ENCODE peak calls at places on chromosomes 5 and 9, in four cellular contexts. M is psoas muscle, W is B cell, P is left ventricle myocardium inferior. C is an unnamed sample.

GRCh38 chr9:123342247-123342646 is 13.8 kb upstream of the CRB2 start:
- DNase-seq in P (no peak), M (no peak), W (no peak), C (no peak)

GRCh38 chr5:36230151-36230788 is 11.5 kb downstream of the NADK2 start:
- DNase-seq in W (no peak), M (no peak), P (no peak), C (no peak)

GRCh38 chr5:172110921-172111873 is 76.8 kb downstream of the STK10 start:
- DNase-seq in M (peak), P (no peak), W (peak), C (no peak)

GRCh38 chr5:62082370-62082778 is 223.6 kb upstream of the KIF2A start:
- DNase-seq in M (no peak), P (no peak), W (no peak), C (no peak)

GRCh38 chr5:56003179-56003578 is 8.4 kb upstream of the IL6ST start:
- DNase-seq in W (no peak), M (no peak), P (no peak), C (no peak)

GRCh38 chr5:150203832-150204587 is 14.1 kb downstream of the SLC6A7 start:
- DNase-seq in W (no peak), M (no peak), P (no peak), C (no peak)

GRCh38 chr9:132412089-132412488 is 2.1 kb downstream of the CFAP77 start:
- DNase-seq in W (peak), M (no peak), P (no peak), C (no peak)

GRCh38 chr9:124259273-124260078 is 1.7 kb downstream of the NEK6 start:
- DNase-seq in M (peak), P (peak), W (no peak), C (peak)

GRCh38 chr9:78236511-78236950 is 656 bp downstream of the CEP78 start:
- DNase-seq in P (no peak), M (no peak), W (no peak), C (no peak)

GRCh38 chr9:37200572-37201005 is 80.2 kb downstream of the ZCCHC7 start:
- DNase-seq in M (no peak), P (no peak), W (no peak), C (no peak)

GRCh38 chr5:104198156-104198555 is 635.6 kb upstream of the NUDT12 start:
- DNase-seq in M (no peak), P (no peak), W (no peak), C (no peak)

GRCh38 chr5:150283904-150284303 is 5.7 kb downstream of the CAMK2A start:
- DNase-seq in P (no peak), M (no peak), W (no peak), C (no peak)

GRCh38 chr5:133761606-133762005 is 149.3 kb upstream of the FSTL4 start:
- DNase-seq in M (no peak), W (no peak), P (no peak), C (no peak)

GRCh38 chr5:169648725-169649124 is 11.7 kb downstream of the DOCK2 start:
- DNase-seq in P (peak), W (no peak), M (no peak), C (no peak)

GRCh38 chr5:179416114-179416730 is 71.0 kb upstream of the ADAMTS2 start:
- DNase-seq in P (no peak), W (no peak), M (no peak), C (no peak)

GRCh38 chr5:144581044-144581443 is 410.4 kb downstream of the KCTD16 start:
- DNase-seq in M (no peak), W (no peak), P (no peak), C (no peak)

GRCh38 chr9:86792136-86792535 is 155.2 kb downstream of the GAS1 start:
- DNase-seq in W (no peak), M (no peak), P (no peak), C (no peak)

GRCh38 chr9:127907867-127908659 is 8.7 kb upstream of the ST6GALNAC6 start:
- DNase-seq in P (no peak), W (no peak), M (peak), C (no peak)

GRCh38 chr9:73152953-73153352 is 1.3 kb downstream of the ANXA1 start:
- DNase-seq in M (no peak), W (no peak), P (no peak), C (no peak)

GRCh38 chr9:133973791-133974630 is 18.1 kb downstream of the VAV2 start:
- DNase-seq in P (no peak), W (no peak), M (peak), C (no peak)

GRCh38 chr9:128884164-128884563 is 2.2 kb downstream of the LRRC8A start:
- DNase-seq in W (no peak), P (no peak), M (no peak), C (no peak)

GRCh38 chr5:149549461-149550266 is 1.6 kb downstream of the CSNK1A1 start:
- DNase-seq in M (no peak), P (no peak), W (peak), C (no peak)

GRCh38 chr9:114413909-114414308 is 26.1 kb upstream of the AKNA start:
- DNase-seq in P (no peak), W (no peak), M (no peak), C (no peak)

GRCh38 chr5:74404574-74405310 is 235.8 kb downstream of the ENC1 start:
- DNase-seq in W (no peak), P (no peak), M (peak), C (no peak)

GRCh38 chr5:28710360-28710759 is 1672.0 kb upstream of the CDH9 start:
- DNase-seq in W (no peak), P (no peak), M (no peak), C (no peak)

GRCh38 chr9:137007060-137007815 is 10.9 kb upstream of the CLIC3 start:
- DNase-seq in M (no peak), P (no peak), W (no peak), C (no peak)

GRCh38 chr9:68983008-68983411 is 30.9 kb downstream of the PRKACG start:
- DNase-seq in M (no peak), W (no peak), P (no peak), C (no peak)

GRCh38 chr5:146825033-146825432 is 53.5 kb downstream of the PPP2R2B start:
- DNase-seq in P (no peak), M (no peak), W (no peak), C (peak)

GRCh38 chr5:41503321-41503720 is 7.1 kb downstream of the PLCXD3 start:
- DNase-seq in W (no peak), P (no peak), M (no peak), C (no peak)

GRCh38 chr9:134189475-134190231 is 25.3 kb upstream of the RNU6ATAC start:
- DNase-seq in P (no peak), W (no peak), M (peak), C (no peak)

GRCh38 chr5:98770911-98771322 is 2.5 kb upstream of the RGMB start:
- DNase-seq in P (no peak), M (no peak), W (no peak), C (no peak)

GRCh38 chr5:61790678-61791077 is 458.6 kb downstream of the ZSWIM6 start:
- DNase-seq in P (no peak), W (no peak), M (no peak), C (no peak)

GRCh38 chr9:114287001-114287762 is 35.7 kb upstream of the ORM1 start:
- DNase-seq in P (peak), M (peak), W (no peak), C (no peak)

GRCh38 chr5:168104811-168105481 is 186.5 kb upstream of the WWC1 start:
- DNase-seq in M (no peak), W (no peak), P (no peak), C (no peak)

GRCh38 chr9:108869092-108869725 is 7.1 kb downstream of the ACTL7A start:
- DNase-seq in P (no peak), M (no peak), W (no peak), C (no peak)

GRCh38 chr5:180332051-180332517 is 21.1 kb downstream of the GFPT2 start:
- DNase-seq in M (no peak), P (no peak), W (no peak), C (no peak)

GRCh38 chr5:60835554-60835953 is 8.5 kb downstream of the ELOVL7 start:
- DNase-seq in W (no peak), M (no peak), P (no peak), C (no peak)

DNA sequence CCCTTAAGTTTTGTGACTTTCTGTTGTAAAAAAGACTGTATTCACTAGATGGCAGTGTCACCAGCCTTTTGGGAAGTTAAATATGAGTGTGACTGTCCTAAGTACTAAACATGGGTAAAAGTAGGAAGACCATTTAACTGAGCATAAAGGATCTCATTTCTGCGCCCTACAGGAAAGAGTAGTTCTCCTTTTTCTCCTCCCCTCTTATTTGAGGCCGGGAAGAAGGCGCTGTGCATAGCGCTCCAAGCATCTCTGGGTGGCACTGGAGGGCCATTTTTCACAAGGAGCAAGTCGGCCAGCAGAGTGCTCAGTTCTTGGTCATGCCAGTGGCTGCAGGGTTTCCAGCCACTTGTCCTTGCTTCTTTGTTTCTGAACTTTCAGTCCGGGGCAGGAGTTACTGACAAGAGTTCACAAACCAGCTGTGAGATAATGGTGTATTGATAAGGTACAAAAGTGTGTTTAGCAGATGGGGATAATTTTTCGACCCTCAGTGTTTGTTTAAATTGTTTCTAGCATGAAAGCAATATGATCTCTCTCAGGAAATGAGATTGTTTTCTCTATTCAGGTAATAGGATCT is 227.6 kb upstream of the DMRT1 start:
- DNase-seq in W (peak), M (peak), P (peak), C (peak)
- TF ChIP-seq CTCF in W (peak), M (peak), P (peak), C (peak)

DNA sequence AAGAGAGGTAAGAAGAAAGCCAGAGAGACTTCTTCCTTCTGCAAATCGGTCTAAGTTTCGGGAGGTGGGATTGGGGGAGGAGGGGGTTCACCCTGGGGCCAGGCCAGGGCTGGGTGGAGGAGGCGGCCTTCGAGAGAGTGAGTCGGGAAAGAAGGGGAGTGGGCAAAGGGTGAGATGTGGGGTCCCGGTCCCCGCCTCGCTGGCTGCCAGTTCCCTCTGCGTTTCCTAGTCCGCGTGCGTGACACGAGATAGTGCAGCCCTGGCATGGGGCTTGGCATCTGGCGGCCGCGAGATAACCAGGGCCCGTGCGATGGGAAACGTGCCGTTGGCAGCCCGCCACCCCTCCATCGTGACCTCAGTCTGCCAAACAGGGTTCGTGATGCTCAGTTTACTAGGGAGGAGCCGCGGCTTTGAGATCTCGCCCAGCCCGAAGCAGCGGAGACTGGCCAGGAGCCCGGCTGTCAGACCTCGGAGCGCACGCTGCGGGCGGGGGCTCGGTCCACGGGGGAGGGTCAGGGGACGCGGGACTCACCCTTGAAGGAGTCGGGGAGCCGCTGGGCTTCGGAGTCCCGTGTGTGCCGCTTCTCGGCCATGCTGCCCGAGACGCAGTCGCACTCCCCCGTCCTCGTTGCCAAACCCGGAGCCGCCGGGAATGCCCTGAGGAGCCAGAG is at the start of gene STOM:
- DNase-seq in M (peak), P (peak), W (no peak), C (no peak)
- TF ChIP-seq CTCF in M (no peak), P (no peak), W (no peak), C (no peak)

GRCh38 chr5:167511-167910 is 23.8 kb upstream of the LRRC14B start:
- DNase-seq in M (peak), P (no peak), W (no peak), C (no peak)
- TF ChIP-seq CTCF in M (no peak), P (no peak), W (no peak), C (no peak)

GRCh38 chr5:142014911-142015584 is 2.2 kb upstream of the GNPDA1 start:
- DNase-seq in W (peak), P (no peak), M (no peak), C (peak)
- TF ChIP-seq CTCF in W (peak), P (peak), M (peak), C (peak)

DNA sequence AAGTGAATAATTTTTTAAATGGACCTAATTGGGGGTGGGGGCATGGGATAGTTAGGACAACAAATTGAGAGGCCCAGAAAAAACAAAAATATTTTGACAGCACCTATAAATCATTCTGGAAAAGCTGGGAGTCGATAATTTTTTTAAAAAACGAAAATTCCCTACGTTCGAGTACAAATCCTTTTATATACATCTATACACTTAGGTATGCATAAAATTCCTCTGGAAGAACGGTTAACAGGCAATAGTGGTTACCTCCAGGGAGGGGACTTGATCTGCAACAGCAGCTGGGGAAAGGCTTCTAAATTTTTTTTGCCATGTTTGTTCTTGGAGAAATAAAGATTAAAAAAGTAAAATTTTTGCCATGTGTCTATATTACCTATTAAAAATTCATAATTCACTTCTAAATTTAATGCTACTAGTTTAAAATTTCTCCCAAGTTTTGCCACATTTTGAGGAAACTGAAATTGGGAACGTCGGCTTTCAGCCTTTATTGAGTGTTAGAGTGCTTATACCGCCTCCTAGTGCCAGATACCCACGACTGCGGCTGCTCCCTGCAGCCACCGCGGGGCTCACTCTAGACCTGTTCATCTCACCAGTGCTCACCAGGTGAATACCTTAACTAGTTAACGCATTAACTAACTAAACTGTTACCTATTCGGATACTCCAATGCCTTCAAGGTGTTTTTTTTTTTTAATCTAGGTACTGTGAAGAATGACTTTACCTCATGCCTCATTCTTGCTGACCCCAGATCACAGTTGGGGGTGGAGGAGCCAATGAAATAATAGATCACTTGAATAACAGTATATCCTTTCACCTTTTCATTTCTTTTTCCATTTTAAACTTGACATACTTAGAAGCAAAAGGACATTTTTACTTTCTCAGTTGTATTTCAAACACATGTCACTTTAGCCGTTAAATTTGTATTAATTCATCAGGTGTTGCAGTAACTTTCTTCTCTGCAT is 1.8 kb upstream of the BHMT start:
- DNase-seq in M (peak), P (peak), W (peak), C (no peak)
- TF ChIP-seq CTCF in M (peak), P (peak), W (peak), C (peak)

DNA sequence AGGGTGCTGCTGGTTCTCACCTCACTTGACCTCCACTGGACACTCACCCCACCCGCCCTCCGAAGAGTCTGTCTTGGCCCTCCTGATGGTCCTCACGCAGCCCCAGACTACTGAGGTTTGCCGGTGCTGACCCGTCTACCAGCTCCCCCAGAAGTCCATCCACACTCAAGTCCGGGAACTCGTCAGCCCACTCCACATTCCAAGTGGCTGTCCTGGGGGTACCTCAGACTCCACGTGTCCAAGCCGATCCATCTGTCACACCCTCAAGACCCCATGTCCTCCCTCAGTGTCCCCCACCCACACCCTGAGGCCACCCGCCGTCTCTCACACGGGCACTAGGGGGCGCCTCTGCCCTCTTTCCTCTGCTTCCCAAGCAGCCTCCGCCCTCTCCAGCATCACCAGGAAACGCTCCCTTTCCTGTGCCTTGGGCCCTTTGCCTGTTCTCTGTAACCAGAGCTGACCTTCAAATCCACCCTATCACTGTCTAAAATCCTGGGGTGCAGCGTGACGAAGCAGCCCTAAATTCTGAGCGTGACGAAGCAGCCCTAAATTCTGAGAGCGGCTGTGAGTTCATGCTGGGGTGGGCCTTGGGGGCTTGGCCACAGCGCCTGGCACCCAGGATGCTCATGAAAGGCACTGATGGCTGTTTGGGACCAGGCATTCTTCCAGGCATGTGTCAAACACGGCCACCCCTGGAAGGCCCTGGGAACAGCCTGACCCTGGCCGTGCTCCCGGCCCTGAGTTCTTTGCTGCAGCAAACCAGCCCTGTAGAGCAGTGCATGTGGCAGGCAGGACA is 95.7 kb downstream of the KCNT1 start:
- DNase-seq in W (no peak), M (peak), P (peak), C (no peak)
- TF ChIP-seq CTCF in W (peak), M (peak), P (peak), C (peak)

DNA sequence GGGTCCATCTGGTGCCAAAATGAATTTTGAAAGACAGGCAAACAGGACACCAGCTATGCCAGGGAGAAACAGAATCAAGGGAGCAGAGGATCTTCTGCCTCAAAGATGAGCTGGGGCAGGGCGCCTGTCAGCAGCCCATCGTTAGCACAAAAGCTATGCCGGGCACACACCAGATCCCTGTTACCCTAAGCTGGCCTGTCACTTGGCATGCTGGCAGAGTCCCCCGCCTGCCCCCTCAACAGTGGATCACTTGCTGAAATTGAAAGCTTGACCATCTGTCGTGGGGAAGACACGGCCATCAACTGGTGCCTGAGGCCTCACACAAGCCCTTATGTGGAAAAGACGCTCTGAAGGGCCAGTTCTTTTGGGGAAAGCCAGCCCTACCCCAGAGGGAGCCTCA is 256.4 kb downstream of the EBF1 start:
- DNase-seq in P (no peak), W (no peak), M (no peak), C (no peak)
- TF ChIP-seq CTCF in P (no peak), W (no peak), M (no peak), C (no peak)

GRCh38 chr5:75734913-75735789 is 17.9 kb upstream of the POC5 start:
- DNase-seq in W (peak), M (no peak), P (peak), C (peak)
- TF ChIP-seq CTCF in W (peak), M (no peak), P (peak), C (peak)